ENCODE peak calls at places on chromosomes 3 and 15, in five cellular contexts. A, J, B, T and D are unnamed samples.

GRCh38 chr15:64574220-64574994 is 114.0 kb downstream of the ZNF609 start:
- DNase-seq in J (no peak), A (no peak), T (no peak), B (peak; percentile 75), D (peak; percentile 74)

GRCh38 chr3:25689226-25689625 is 24.5 kb upstream of the TOP2B start:
- DNase-seq in A (peak; percentile 78), B (no peak), T (no peak), J (no peak), D (no peak)

GRCh38 chr3:44865272-44866005 is 3.7 kb downstream of the TMEM42 start:
- DNase-seq in J (no peak), T (no peak), B (peak; percentile 76), A (no peak), D (no peak)

GRCh38 chr3:71238267-71238985 is 345.1 kb downstream of the FOXP1 start:
- DNase-seq in J (no peak), A (no peak), T (no peak), B (peak; percentile 16), D (no peak)

GRCh38 chr3:198071602-198072285 is 111.7 kb downstream of the LMLN start:
- DNase-seq in A (peak; percentile 99), J (no peak), B (peak; percentile 97), T (no peak), D (peak; percentile 56)

GRCh38 chr15:53586815-53587214 is 172.6 kb downstream of the WDR72 start:
- DNase-seq in B (no peak), A (peak; percentile 83), J (peak; percentile 40), T (no peak), D (peak; percentile 65)

GRCh38 chr15:76058714-76059319 is 968 bp upstream of the TMEM266 start:
- DNase-seq in A (peak; percentile 55), T (no peak), B (no peak), J (no peak), D (peak; percentile 54)

GRCh38 chr15:85785887-85786777 is 8.6 kb downstream of the KLHL25 start:
- DNase-seq in A (peak; percentile 70), B (peak; percentile 58), T (no peak), J (no peak), D (no peak)

GRCh38 chr15:55627730-55628368 is 39.7 kb upstream of the PYGO1 start:
- DNase-seq in B (peak; percentile 95), J (no peak), A (peak; percentile 62), T (no peak), D (peak; percentile 61)

GRCh38 chr3:72340476-72341379 is 507.5 kb downstream of the SHQ1 start:
- DNase-seq in T (no peak), B (no peak), J (no peak), A (no peak), D (no peak)

GRCh38 chr3:59248976-59249375 is 199.2 kb upstream of the CFAP20DC start:
- DNase-seq in A (no peak), J (no peak), B (no peak), T (no peak), D (no peak)

GRCh38 chr3:171374260-171374659 is 85.9 kb downstream of the TNIK start:
- DNase-seq in A (peak; percentile 62), B (peak; percentile 46), J (no peak), T (no peak), D (no peak)

GRCh38 chr15:60649845-60650548 is 171.1 kb upstream of the ICE2 start:
- DNase-seq in T (no peak), J (no peak), B (peak; percentile 37), A (peak; percentile 71), D (no peak)

GRCh38 chr3:56928379-56929068 is 126.8 kb upstream of the ARHGEF3 start:
- DNase-seq in B (no peak), T (no peak), A (peak; percentile 60), J (no peak), D (peak; percentile 66)

GRCh38 chr3:194396897-194397756 is 1.9 kb downstream of the GP5 start:
- DNase-seq in B (no peak), T (no peak), A (no peak), J (no peak), D (no peak)

GRCh38 chr3:111803123-111803593 is 55.9 kb upstream of the PHLDB2 start:
- DNase-seq in T (peak; percentile 41), J (peak; percentile 60), A (peak; percentile 19), B (peak; percentile 97), D (peak; percentile 60)

GRCh38 chr3:89699229-89699628 is 591.8 kb downstream of the EPHA3 start:
- DNase-seq in A (no peak), B (no peak), J (no peak), T (no peak), D (no peak)

GRCh38 chr3:140456974-140457373 is 220.9 kb upstream of the TRIM42 start:
- DNase-seq in T (no peak), J (no peak), B (no peak), A (peak; percentile 20), D (no peak)

GRCh38 chr15:40204100-40204499 is 34.8 kb upstream of the PAK6 start:
- DNase-seq in T (no peak), J (no peak), B (no peak), A (no peak), D (no peak)

GRCh38 chr3:141846050-141846433 is 30.4 kb upstream of the ATP1B3 start:
- DNase-seq in A (no peak), J (no peak), B (no peak), T (no peak), D (no peak)

GRCh38 chr15:36605626-36606263 is 26.3 kb downstream of the CDIN1 start:
- DNase-seq in J (no peak), T (no peak), B (no peak), A (no peak), D (no peak)

GRCh38 chr15:48144889-48145288 is 24.1 kb downstream of the SLC24A5 start:
- DNase-seq in B (peak; percentile 23), A (no peak), J (no peak), T (no peak), D (no peak)

GRCh38 chr15:40405501-40406381 is at the start of gene IVD:
- DNase-seq in J (peak; percentile 96), B (peak; percentile 96), A (peak; percentile 97), T (peak; percentile 95), D (peak; percentile 95)

GRCh38 chr3:106341090-106341489 is 472.3 kb upstream of the CBLB start:
- DNase-seq in A (no peak), B (peak; percentile 20), J (no peak), T (no peak), D (no peak)

GRCh38 chr3:126888186-126888760 is 94.6 kb upstream of the PLXNA1 start:
- DNase-seq in J (no peak), B (no peak), A (peak; percentile 82), T (no peak), D (no peak)

GRCh38 chr15:68734886-68735285 is 85.8 kb downstream of the ANP32A start:
- DNase-seq in B (no peak), J (no peak), T (no peak), A (peak; percentile 7), D (no peak)

GRCh38 chr15:38647683-38648082 is 83.1 kb upstream of the RASGRP1 start:
- DNase-seq in B (peak; percentile 19), T (no peak), A (peak; percentile 37), J (no peak), D (no peak)

GRCh38 chr3:169744332-169745054 is 20.4 kb downstream of the TERC start:
- DNase-seq in A (peak; percentile 38), T (no peak), B (peak; percentile 22), J (no peak), D (peak; percentile 14)

GRCh38 chr3:2915826-2916225 is 194.3 kb downstream of the IL5RA start:
- DNase-seq in J (no peak), B (no peak), T (no peak), A (no peak), D (no peak)

GRCh38 chr3:4568831-4569230 is 75.7 kb downstream of the ITPR1 start:
- DNase-seq in T (no peak), A (no peak), B (no peak), J (no peak), D (no peak)

GRCh38 chr3:173826901-173827609 is 429.5 kb downstream of the NLGN1 start:
- DNase-seq in B (peak; percentile 66), A (no peak), T (no peak), J (no peak), D (no peak)

GRCh38 chr3:30493912-30494311 is 112.5 kb upstream of the TGFBR2 start:
- DNase-seq in B (peak; percentile 77), A (no peak), J (no peak), T (no peak), D (no peak)

GRCh38 chr3:105649469-105649868 is 219.3 kb downstream of the CBLB start:
- DNase-seq in T (no peak), J (no peak), B (no peak), A (no peak), D (peak; percentile 80)

GRCh38 chr3:149384911-149385321 is 7.5 kb upstream of the TM4SF1 start:
- DNase-seq in T (no peak), B (peak; percentile 91), A (peak; percentile 28), J (no peak), D (no peak)

GRCh38 chr15:74200871-74201419 is 1.6 kb downstream of the STRA6 start:
- DNase-seq in B (peak; percentile 52), A (peak; percentile 41), T (no peak), J (no peak), D (no peak)

GRCh38 chr3:52400275-52400793 is 44.6 kb downstream of the SEMA3G start:
- DNase-seq in B (no peak), J (peak; percentile 38), T (peak; percentile 13), A (no peak), D (no peak)

GRCh38 chr3:52397676-52398399 is 47.1 kb downstream of the SEMA3G start:
- DNase-seq in J (peak; percentile 15), B (no peak), A (peak; percentile 17), T (peak; percentile 11), D (no peak)

GRCh38 chr3:52399593-52399992 is 45.3 kb downstream of the SEMA3G start:
- DNase-seq in T (peak; percentile 7), J (peak; percentile 30), A (no peak), B (no peak), D (no peak)

GRCh38 chr3:52398670-52399081 is 46.2 kb downstream of the SEMA3G start:
- DNase-seq in A (no peak), T (peak; percentile 9), B (no peak), J (peak; percentile 29), D (no peak)

GRCh38 chr3:52399131-52399530 is 45.8 kb downstream of the SEMA3G start:
- DNase-seq in A (no peak), J (peak; percentile 20), B (no peak), T (peak; percentile 2), D (no peak)
- H3K36me3 ChIP-seq in A (peaks cover 8% of the 10 kb centered on the region), J (peaks cover 67% of the 10 kb centered on the region), B (peaks cover 33% of the 10 kb centered on the region), T (peaks cover 35% of the 10 kb centered on the region), D (no peaks in the 10 kb centered on the region)

DNA sequence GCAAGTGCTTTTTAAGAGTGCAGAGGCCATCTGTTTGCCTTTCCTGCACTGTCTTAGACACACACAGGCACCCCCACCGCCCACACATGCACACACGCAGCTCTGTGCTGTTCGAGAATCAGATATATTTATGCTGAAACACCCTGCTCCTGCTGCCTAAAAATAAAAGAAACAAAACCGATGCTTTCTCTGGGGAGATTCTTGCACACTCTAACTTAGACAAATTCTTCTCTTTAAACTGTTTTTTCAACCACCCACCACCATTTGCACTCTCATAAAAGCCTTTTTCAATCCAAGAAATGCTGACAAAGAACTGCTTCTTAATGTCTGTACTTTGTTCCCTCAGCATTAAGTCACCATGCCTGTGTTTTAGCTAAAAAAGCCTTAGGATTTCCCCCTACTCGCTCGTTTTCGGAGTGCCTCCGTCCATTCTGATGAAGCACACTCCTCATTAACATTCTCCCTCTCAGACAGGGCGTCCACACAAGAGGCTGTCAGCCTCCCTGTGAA is 26.2 kb downstream of the SLC12A8 start:
- DNase-seq in B (peak; percentile 71), J (no peak), A (no peak), T (no peak), D (peak; percentile 29)
- H3K27ac ChIP-seq in B (no peak overlapping the region), J (no peak overlapping the region), A (no peak overlapping the region), T (no peak overlapping the region), D (peak overlapping the region; percentile 31)

GRCh38 chr15:50740955-50741354 is 24.6 kb downstream of the SPPL2A start:
- DNase-seq in B (no peak), T (no peak), J (no peak), A (no peak), D (no peak)
- H3K36me3 ChIP-seq in B (peaks cover 9% of the 10 kb centered on the region), T (peaks cover 94% of the 10 kb centered on the region), J (peaks cover 93% of the 10 kb centered on the region), A (no peaks in the 10 kb centered on the region), D (peaks cover 3% of the 10 kb centered on the region)

GRCh38 chr3:138455801-138456716 is 21.6 kb downstream of the ESYT3 start:
- DNase-seq in A (no peak), T (no peak), B (no peak), J (peak; percentile 12), D (no peak)
- H3K27ac ChIP-seq in A (no peak overlapping the region), T (no peak overlapping the region), B (no peak overlapping the region), J (no peak overlapping the region), D (no peak overlapping the region)